ENCODE peak calls at places on chromosome 12, in six cellular contexts. F is pancreas, Y is body of pancreas, Q is endothelial cell of umbilical vein, A is right atrium auricular region, U is stomach. G is an unnamed sample.
A peak's percentile ranks its signal among the peaks of the same experiment; 100 is the strongest.

GRCh38 chr12:107925125-107925524 is 150.6 kb downstream of the ASCL4 start:
- DNase-seq in U (no peak), Q (no peak), F (no peak), A (no peak), Y (no peak), G (no peak)

GRCh38 chr12:111410229-111411186 is 4.8 kb downstream of the SH2B3 start:
- DNase-seq in U (no peak), A (no peak), Q (peak; percentile 56), F (no peak), Y (no peak), G (no peak)

GRCh38 chr12:100927825-100928224 is 133.2 kb downstream of the ANO4 start:
- DNase-seq in Y (no peak), U (no peak), A (no peak), Q (no peak), F (no peak), G (peak; percentile 85)

GRCh38 chr12:127230843-127231260 is 1036.1 kb upstream of the TMEM132C start:
- DNase-seq in F (no peak), U (no peak), Q (no peak), A (no peak), Y (no peak), G (peak; percentile 95)

GRCh38 chr12:128137140-128137539 is 129.8 kb upstream of the TMEM132C start:
- DNase-seq in Q (no peak), A (no peak), F (no peak), Y (no peak), U (no peak), G (no peak)

GRCh38 chr12:128794661-128795529 is 28.9 kb downstream of the SLC15A4 start:
- DNase-seq in A (no peak), Q (peak; percentile 53), Y (no peak), U (peak; percentile 13), F (no peak), G (no peak)

GRCh38 chr12:100068305-100068704 is 74.4 kb downstream of the BLTP3B start:
- DNase-seq in Y (no peak), U (no peak), A (no peak), F (no peak), Q (no peak), G (no peak)

GRCh38 chr12:124913474-124914391 is 717 bp downstream of the UBC start:
- DNase-seq in A (peak; percentile 88), Q (peak; percentile 78), U (peak; percentile 91), F (peak; percentile 91), Y (peak; percentile 93), G (peak; percentile 60)

GRCh38 chr12:84732941-84733340 is 179.7 kb downstream of the SLC6A15 start:
- DNase-seq in A (no peak), F (no peak), U (no peak), Q (no peak), Y (no peak), G (no peak)

GRCh38 chr12:62194031-62194430 is 66.2 kb upstream of the USP15 start:
- DNase-seq in A (no peak), U (no peak), F (no peak), Q (no peak), Y (no peak), G (no peak)

GRCh38 chr12:14399871-14400270 is 34.4 kb downstream of the ATF7IP start:
- DNase-seq in Y (no peak), U (no peak), F (no peak), Q (peak; percentile 42), A (no peak), G (peak; percentile 72)

GRCh38 chr12:12779529-12779928 is 5.9 kb upstream of the APOLD1 start:
- DNase-seq in A (no peak), F (no peak), Q (peak; percentile 95), Y (no peak), U (no peak), G (peak; percentile 84)

GRCh38 chr12:96218989-96219678 is 25.0 kb downstream of the ELK3 start:
- DNase-seq in A (peak; percentile 44), F (no peak), Y (no peak), Q (no peak), U (no peak), G (peak; percentile 87)

GRCh38 chr12:4353785-4354208 is 25.7 kb downstream of the FGF23 start:
- DNase-seq in A (no peak), F (no peak), U (no peak), Y (peak; percentile 6), Q (no peak), G (no peak)

GRCh38 chr12:128190614-128191013 is 76.4 kb upstream of the TMEM132C start:
- DNase-seq in U (no peak), A (no peak), Y (peak; percentile 34), Q (no peak), F (no peak), G (no peak)

GRCh38 chr12:48782457-48783395 is 6.2 kb downstream of the ADCY6 start:
- DNase-seq in F (no peak), U (no peak), A (no peak), Y (no peak), Q (no peak), G (no peak)

GRCh38 chr12:11500222-11500860 is 105.0 kb upstream of the PRB2 start:
- DNase-seq in U (peak; percentile 86), F (peak; percentile 66), Y (peak; percentile 90), A (peak; percentile 60), Q (peak; percentile 75), G (peak; percentile 54)

GRCh38 chr12:121812320-121812871 is 8.6 kb downstream of the SETD1B start:
- DNase-seq in U (peak; percentile 87), Y (peak; percentile 84), Q (peak; percentile 53), A (no peak), F (peak; percentile 81), G (peak; percentile 53)

GRCh38 chr12:15700595-15700994 is 88.6 kb downstream of the EPS8 start:
- DNase-seq in Y (no peak), U (no peak), A (no peak), Q (peak; percentile 93), F (no peak), G (peak; percentile 82)

GRCh38 chr12:98772818-98773217 is 127.7 kb downstream of the APAF1 start:
- DNase-seq in Y (no peak), U (no peak), A (no peak), F (no peak), Q (no peak), G (no peak)

GRCh38 chr12:42482820-42483533 is 106.6 kb downstream of the PRICKLE1 start:
- DNase-seq in A (peak; percentile 65), Y (peak; percentile 81), F (peak; percentile 53), U (peak; percentile 71), Q (peak; percentile 78), G (peak; percentile 16)

GRCh38 chr12:114938487-114939210 is 254.7 kb upstream of the TBX3 start:
- DNase-seq in A (no peak), F (no peak), Q (no peak), U (no peak), Y (no peak), G (no peak)
- H3K27me3 ChIP-seq in A (no peaks in the 10 kb centered on the region), F (no peaks in the 10 kb centered on the region), Q (no peaks in the 10 kb centered on the region), U (no peaks in the 10 kb centered on the region), Y (no peaks in the 10 kb centered on the region), G (no peaks in the 10 kb centered on the region)

GRCh38 chr12:113477842-113478215 is 6.2 kb upstream of the LHX5 start:
- DNase-seq in F (no peak), U (no peak), Q (no peak), A (no peak), Y (no peak), G (no peak)

GRCh38 chr12:113477171-113477841 is 5.6 kb upstream of the LHX5 start:
- DNase-seq in Y (no peak), A (no peak), Q (no peak), U (no peak), F (no peak), G (no peak)

GRCh38 chr12:113474635-113475436 is 3.2 kb upstream of the LHX5 start:
- DNase-seq in F (no peak), Y (no peak), A (no peak), U (no peak), Q (no peak), G (no peak)

GRCh38 chr12:113475451-113476085 is 3.9 kb upstream of the LHX5 start:
- DNase-seq in F (no peak), A (no peak), Q (no peak), U (no peak), Y (no peak), G (no peak)

GRCh38 chr12:113476093-113476986 is 4.7 kb upstream of the LHX5 start:
- DNase-seq in Q (no peak), U (no peak), F (no peak), A (no peak), Y (no peak), G (no peak)
- H3K27me3 ChIP-seq in Q (peaks cover 78% of the 10 kb centered on the region), U (peaks cover 98% of the 10 kb centered on the region), F (peaks cover 23% of the 10 kb centered on the region), A (peaks cover 32% of the 10 kb centered on the region), Y (no peaks in the 10 kb centered on the region), G (peaks cover 97% of the 10 kb centered on the region)

GRCh38 chr12:53328043-53328435 is 6.6 kb upstream of the AAAS start:
- DNase-seq in A (no peak), Y (no peak), Q (no peak), F (no peak), U (no peak), G (no peak)

GRCh38 chr12:53334822-53335221 is 1.3 kb downstream of the SP7 start:
- DNase-seq in F (no peak), Q (no peak), U (no peak), Y (no peak), A (no peak), G (no peak)

GRCh38 chr12:53337998-53338397 is 1.8 kb upstream of the SP7 start:
- DNase-seq in F (no peak), Y (no peak), Q (no peak), U (no peak), A (no peak), G (no peak)

GRCh38 chr12:53336137-53336785 is at the start of gene SP7:
- DNase-seq in U (no peak), F (no peak), A (no peak), Q (no peak), Y (no peak), G (no peak)

GRCh38 chr12:53333289-53333688 is 2.9 kb downstream of the SP7 start:
- DNase-seq in U (no peak), Y (no peak), Q (no peak), F (no peak), A (no peak), G (no peak)
- H3K27me3 ChIP-seq in U (peaks cover 12% of the 10 kb centered on the region), Y (no peaks in the 10 kb centered on the region), Q (peaks cover 22% of the 10 kb centered on the region), F (no peaks in the 10 kb centered on the region), A (no peaks in the 10 kb centered on the region), G (peaks cover 43% of the 10 kb centered on the region)

DNA sequence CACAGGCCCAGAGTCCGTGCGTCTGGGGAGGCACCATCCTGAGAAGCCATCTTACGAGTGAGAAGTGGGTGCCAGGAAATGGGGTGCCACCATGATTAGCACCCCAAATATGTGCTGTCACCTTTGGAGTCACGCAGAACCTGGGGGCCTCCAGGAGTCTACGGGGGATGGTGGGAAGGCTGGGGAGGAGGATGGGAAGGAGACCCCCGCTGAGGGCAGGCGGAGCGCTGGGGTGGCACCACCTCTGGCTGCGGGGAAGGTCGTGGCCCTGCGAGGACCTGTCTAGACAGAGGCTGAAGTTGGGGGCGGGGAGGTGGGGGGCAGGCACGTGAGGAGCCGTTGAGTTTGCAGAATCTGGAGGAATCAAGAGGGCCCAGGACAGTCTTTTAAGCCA is 42.6 kb upstream of the FBRSL1 start:
- DNase-seq in U (no peak), F (no peak), Y (no peak), Q (no peak), A (no peak), G (no peak)
- H3K27me3 ChIP-seq in U (peaks cover 20% of the 10 kb centered on the region), F (no peaks in the 10 kb centered on the region), Y (no peaks in the 10 kb centered on the region), Q (no peaks in the 10 kb centered on the region), A (no peaks in the 10 kb centered on the region), G (peaks cover 28% of the 10 kb centered on the region)

G was measured in foreskin keratinocyte.